ENCODE peak calls at places on chromosome 2, in four cellular contexts. A is HEK293T, D is K562, T is WTC11. P is an unnamed sample.

GRCh38 chr2:106885981-106886915 is at the start of gene ST6GAL2:
- DNase-seq in A (peak), D (no peak), T (peak), P (no peak)

GRCh38 chr2:20210462-20210861 is 14.5 kb downstream of the SDC1 start:
- DNase-seq in A (no peak), D (no peak), T (no peak), P (no peak)

GRCh38 chr2:105919826-105920225 is 175.1 kb downstream of the NCK2 start:
- DNase-seq in A (peak), D (peak), T (peak), P (peak)

GRCh38 chr2:235098273-235098672 is 146.5 kb downstream of the SH3BP4 start:
- DNase-seq in A (no peak), D (no peak), T (no peak), P (no peak)

GRCh38 chr2:241534293-241534692 is 24.3 kb upstream of the BOK start:
- DNase-seq in A (no peak), D (no peak), T (no peak), P (no peak)

GRCh38 chr2:3242747-3243369 is 134.8 kb downstream of the EIPR1 start:
- DNase-seq in A (no peak), D (no peak), T (no peak), P (no peak)

GRCh38 chr2:86372641-86373502 is 35.4 kb upstream of the REEP1 start:
- DNase-seq in A (peak), D (peak), T (peak), P (peak)

GRCh38 chr2:25132296-25132630 is 36.1 kb downstream of the POMC start:
- DNase-seq in A (no peak), D (no peak), T (no peak), P (no peak)

GRCh38 chr2:70116936-70117554 is 29.8 kb downstream of the PCBP1 start:
- DNase-seq in A (no peak), D (peak), T (no peak), P (no peak)

GRCh38 chr2:10412380-10412779 is 35.7 kb downstream of the ODC1 start:
- DNase-seq in A (peak), D (peak), T (peak), P (peak)

GRCh38 chr2:25479761-25480160 is 138.0 kb upstream of the DNMT3A start:
- DNase-seq in A (no peak), D (no peak), T (no peak), P (no peak)

GRCh38 chr2:6982934-6983589 is 65.8 kb downstream of the RNF144A start:
- DNase-seq in A (no peak), D (no peak), T (no peak), P (no peak)

GRCh38 chr2:152505495-152505906 is 170.5 kb downstream of the FMNL2 start:
- DNase-seq in A (no peak), D (peak), T (no peak), P (no peak)

GRCh38 chr2:76080154-76080553 is 369.4 kb upstream of the GCFC2 start:
- DNase-seq in A (no peak), D (no peak), T (no peak), P (peak)

GRCh38 chr2:230944123-230944653 is 19.1 kb upstream of the GPR55 start:
- DNase-seq in A (no peak), D (no peak), T (no peak), P (no peak)

GRCh38 chr2:127142663-127143630 is 36.0 kb upstream of the BIN1 start:
- DNase-seq in A (peak), D (no peak), T (no peak), P (no peak)
- TF ChIP-seq ELF4 in A (no peak), D (no peak), T (no peak), P (no peak)

GRCh38 chr2:42933824-42934254 is 141.5 kb upstream of the HAAO start:
- DNase-seq in A (no peak), D (no peak), T (no peak), P (no peak)
- TF ChIP-seq ELF4 in A (no peak), D (no peak), T (no peak), P (no peak)

GRCh38 chr2:95158891-95159619 is 593 bp downstream of the ZNF514 start:
- DNase-seq in A (peak), D (peak), T (peak), P (peak)
- TF ChIP-seq ELF4 in A (no peak), D (no peak), T (no peak), P (no peak)

DNA sequence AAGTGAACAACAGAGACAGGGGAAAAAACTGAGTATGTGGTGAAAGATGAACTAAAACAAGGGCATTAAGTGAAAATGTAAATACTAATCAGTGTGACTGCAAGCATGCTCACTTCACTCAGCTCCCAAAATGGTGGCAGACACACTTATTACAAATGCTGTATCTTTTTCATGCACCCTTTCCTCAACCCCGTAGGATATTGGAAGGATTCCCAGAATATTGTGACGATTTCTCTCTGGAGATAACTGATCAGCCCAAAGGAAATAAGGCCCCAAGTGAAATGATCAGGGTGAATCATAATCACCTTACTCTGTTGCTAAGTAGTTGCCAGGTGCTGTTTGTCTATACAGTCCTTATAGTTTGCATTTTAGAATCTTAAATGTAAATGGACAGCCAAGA is 138.9 kb upstream of the IL1R2 start:
- DNase-seq in A (no peak), D (no peak), T (no peak), P (no peak)
- TF ChIP-seq ELF4 in A (no peak), D (no peak), T (no peak), P (no peak)

DNA sequence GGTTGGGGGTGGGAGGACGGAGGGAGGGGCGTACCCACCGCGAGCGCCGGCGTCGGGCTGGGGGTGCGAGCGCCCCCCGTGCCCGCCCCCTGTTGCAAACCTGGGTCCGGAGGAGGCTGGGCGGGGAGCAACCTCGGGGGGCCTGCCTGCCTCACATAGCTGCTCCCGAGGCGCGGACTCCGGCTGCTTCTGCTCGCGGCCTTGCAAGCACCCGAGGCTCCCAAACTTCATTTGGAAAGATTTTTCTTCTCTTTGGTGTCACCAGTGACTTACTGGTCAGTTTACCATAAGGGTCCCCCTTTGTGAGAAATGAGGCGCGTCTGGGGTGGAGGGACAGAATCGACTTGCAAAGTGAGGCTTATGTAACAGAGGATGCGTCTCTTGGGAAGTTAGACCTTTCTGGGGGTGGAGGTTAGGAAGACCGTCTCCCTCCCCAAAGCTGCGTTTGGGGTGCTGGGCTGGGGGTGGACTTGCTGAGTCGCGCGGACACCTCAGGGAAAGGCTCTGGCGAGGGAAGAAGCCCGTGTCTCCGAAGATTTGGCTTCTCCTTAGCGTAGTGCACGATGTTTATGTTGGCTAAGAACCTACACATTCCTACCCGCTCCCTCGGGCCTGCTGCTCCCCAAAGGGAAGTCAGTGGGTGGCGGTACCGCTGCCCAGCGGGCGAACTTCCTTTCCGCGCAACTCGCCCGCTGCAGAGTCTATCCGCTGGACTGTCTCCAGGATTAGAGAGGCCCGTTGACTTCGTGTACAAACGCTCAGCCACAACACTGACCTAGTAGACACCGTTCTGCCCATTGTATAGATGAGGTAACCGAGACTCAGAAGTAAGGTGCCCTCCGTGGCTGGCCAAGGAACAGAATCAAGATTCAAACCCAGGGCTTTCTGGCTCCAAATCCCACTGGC is 575 bp downstream of the TMEM37 start:
- DNase-seq in A (no peak), D (no peak), T (peak), P (no peak)
- TF ChIP-seq ELF4 in A (no peak), D (no peak), T (no peak), P (no peak)

P was measured in HepG2.